ENCODE peak calls at places on chromosomes 16 and 17, in ten cellular contexts. One of them, this sample, is unnamed.

GRCh38 chr17:39801055-39801454 is 63.1 kb downstream of the IKZF3 start:
- DNase-seq in neural crest cell: no peak
- DNase-seq in mesothelial cell of epicardium: no peak
- DNase-seq in AG10803: no peak
- DNase-seq in epithelial cell of esophagus: no peak
- DNase-seq in GM23338: no peak
- DNase-seq in ovary: no peak
- DNase-seq in progenitor cell of endocrine pancreas: no peak
- DNase-seq in A549: no peak
- DNase-seq in MM.1S: no peak
- DNase-seq in this sample: no peak

GRCh38 chr17:63519972-63520882 is 2.9 kb upstream of the KCNH6 start:
- DNase-seq in neural crest cell: no peak
- DNase-seq in mesothelial cell of epicardium: no peak
- DNase-seq in AG10803: no peak
- DNase-seq in epithelial cell of esophagus: no peak
- DNase-seq in GM23338: peak
- DNase-seq in ovary: no peak
- DNase-seq in progenitor cell of endocrine pancreas: no peak
- DNase-seq in A549: peak
- DNase-seq in MM.1S: no peak
- DNase-seq in this sample: no peak

GRCh38 chr16:12252616-12253015 is 276.1 kb downstream of the SNX29 start:
- DNase-seq in neural crest cell: no peak
- DNase-seq in mesothelial cell of epicardium: no peak
- DNase-seq in AG10803: no peak
- DNase-seq in epithelial cell of esophagus: no peak
- DNase-seq in GM23338: no peak
- DNase-seq in ovary: no peak
- DNase-seq in progenitor cell of endocrine pancreas: no peak
- DNase-seq in A549: no peak
- DNase-seq in MM.1S: no peak
- DNase-seq in this sample: no peak

GRCh38 chr17:13320046-13320785 is 281.5 kb downstream of the HS3ST3A1 start:
- DNase-seq in neural crest cell: no peak
- DNase-seq in mesothelial cell of epicardium: no peak
- DNase-seq in AG10803: no peak
- DNase-seq in epithelial cell of esophagus: no peak
- DNase-seq in GM23338: no peak
- DNase-seq in ovary: no peak
- DNase-seq in progenitor cell of endocrine pancreas: no peak
- DNase-seq in A549: no peak
- DNase-seq in MM.1S: no peak
- DNase-seq in this sample: no peak

GRCh38 chr16:57266531-57267268 is 17.8 kb downstream of the PLLP start:
- DNase-seq in neural crest cell: no peak
- DNase-seq in mesothelial cell of epicardium: no peak
- DNase-seq in AG10803: no peak
- DNase-seq in epithelial cell of esophagus: no peak
- DNase-seq in GM23338: no peak
- DNase-seq in ovary: no peak
- DNase-seq in progenitor cell of endocrine pancreas: no peak
- DNase-seq in A549: no peak
- DNase-seq in MM.1S: no peak
- DNase-seq in this sample: peak

GRCh38 chr17:14776791-14777190 is 475.9 kb downstream of the HS3ST3B1 start:
- DNase-seq in neural crest cell: no peak
- DNase-seq in mesothelial cell of epicardium: no peak
- DNase-seq in AG10803: no peak
- DNase-seq in epithelial cell of esophagus: peak
- DNase-seq in GM23338: no peak
- DNase-seq in ovary: no peak
- DNase-seq in progenitor cell of endocrine pancreas: no peak
- DNase-seq in A549: no peak
- DNase-seq in MM.1S: no peak
- DNase-seq in this sample: no peak

GRCh38 chr16:13611596-13611995 is 308.4 kb upstream of the ERCC4 start:
- DNase-seq in neural crest cell: no peak
- DNase-seq in mesothelial cell of epicardium: no peak
- DNase-seq in AG10803: no peak
- DNase-seq in epithelial cell of esophagus: no peak
- DNase-seq in GM23338: no peak
- DNase-seq in ovary: no peak
- DNase-seq in progenitor cell of endocrine pancreas: no peak
- DNase-seq in A549: no peak
- DNase-seq in MM.1S: no peak
- DNase-seq in this sample: no peak

GRCh38 chr17:67544364-67544763 is 167.3 kb downstream of the PITPNC1 start:
- DNase-seq in neural crest cell: no peak
- DNase-seq in mesothelial cell of epicardium: no peak
- DNase-seq in AG10803: no peak
- DNase-seq in epithelial cell of esophagus: no peak
- DNase-seq in GM23338: no peak
- DNase-seq in ovary: no peak
- DNase-seq in progenitor cell of endocrine pancreas: no peak
- DNase-seq in A549: no peak
- DNase-seq in MM.1S: no peak
- DNase-seq in this sample: no peak

GRCh38 chr17:27947005-27947406 is 53.8 kb upstream of the LYRM9 start:
- DNase-seq in neural crest cell: no peak
- DNase-seq in mesothelial cell of epicardium: no peak
- DNase-seq in AG10803: no peak
- DNase-seq in epithelial cell of esophagus: no peak
- DNase-seq in GM23338: no peak
- DNase-seq in ovary: no peak
- DNase-seq in progenitor cell of endocrine pancreas: no peak
- DNase-seq in A549: no peak
- DNase-seq in MM.1S: no peak
- DNase-seq in this sample: no peak

GRCh38 chr17:19533718-19534561 is at the start of gene SLC47A1:
- DNase-seq in neural crest cell: peak
- DNase-seq in mesothelial cell of epicardium: no peak
- DNase-seq in AG10803: no peak
- DNase-seq in epithelial cell of esophagus: peak
- DNase-seq in GM23338: peak
- DNase-seq in ovary: peak
- DNase-seq in progenitor cell of endocrine pancreas: no peak
- DNase-seq in A549: peak
- DNase-seq in MM.1S: peak
- DNase-seq in this sample: peak

GRCh38 chr17:30378191-30378796 is 433 bp upstream of the CPD start:
- DNase-seq in neural crest cell: peak
- DNase-seq in mesothelial cell of epicardium: no peak
- DNase-seq in AG10803: no peak
- DNase-seq in epithelial cell of esophagus: peak
- DNase-seq in GM23338: peak
- DNase-seq in ovary: peak
- DNase-seq in progenitor cell of endocrine pancreas: no peak
- DNase-seq in A549: no peak
- DNase-seq in MM.1S: peak
- DNase-seq in this sample: no peak

GRCh38 chr17:64038331-64039105 is 18.1 kb upstream of the ICAM2 start:
- DNase-seq in neural crest cell: no peak
- DNase-seq in mesothelial cell of epicardium: no peak
- DNase-seq in AG10803: no peak
- DNase-seq in epithelial cell of esophagus: no peak
- DNase-seq in GM23338: no peak
- DNase-seq in ovary: no peak
- DNase-seq in progenitor cell of endocrine pancreas: no peak
- DNase-seq in A549: no peak
- DNase-seq in MM.1S: no peak
- DNase-seq in this sample: no peak

GRCh38 chr17:31527606-31528005 is 136.1 kb downstream of the RAB11FIP4 start:
- DNase-seq in neural crest cell: no peak
- DNase-seq in mesothelial cell of epicardium: no peak
- DNase-seq in AG10803: no peak
- DNase-seq in epithelial cell of esophagus: no peak
- DNase-seq in GM23338: no peak
- DNase-seq in ovary: no peak
- DNase-seq in progenitor cell of endocrine pancreas: no peak
- DNase-seq in A549: no peak
- DNase-seq in MM.1S: no peak
- DNase-seq in this sample: no peak

GRCh38 chr16:47565454-47565853 is 104.3 kb downstream of the PHKB start:
- DNase-seq in neural crest cell: no peak
- DNase-seq in mesothelial cell of epicardium: no peak
- DNase-seq in AG10803: peak
- DNase-seq in epithelial cell of esophagus: peak
- DNase-seq in GM23338: no peak
- DNase-seq in ovary: no peak
- DNase-seq in progenitor cell of endocrine pancreas: no peak
- DNase-seq in A549: peak
- DNase-seq in MM.1S: no peak
- DNase-seq in this sample: no peak

GRCh38 chr17:78684026-78684425 is 98.0 kb downstream of the CYTH1 start:
- DNase-seq in neural crest cell: no peak
- DNase-seq in mesothelial cell of epicardium: no peak
- DNase-seq in AG10803: no peak
- DNase-seq in epithelial cell of esophagus: no peak
- DNase-seq in GM23338: no peak
- DNase-seq in ovary: no peak
- DNase-seq in progenitor cell of endocrine pancreas: no peak
- DNase-seq in A549: no peak
- DNase-seq in MM.1S: no peak
- DNase-seq in this sample: no peak

GRCh38 chr16:55643161-55643970 is 12.4 kb upstream of the SLC6A2 start:
- DNase-seq in neural crest cell: no peak
- DNase-seq in mesothelial cell of epicardium: no peak
- DNase-seq in AG10803: no peak
- DNase-seq in epithelial cell of esophagus: peak
- DNase-seq in GM23338: no peak
- DNase-seq in ovary: no peak
- DNase-seq in progenitor cell of endocrine pancreas: no peak
- DNase-seq in A549: peak
- DNase-seq in MM.1S: no peak
- DNase-seq in this sample: no peak
- TF ChIP-seq CTCF in neural crest cell: no peak
- TF ChIP-seq CTCF in mesothelial cell of epicardium: no peak
- TF ChIP-seq CTCF in AG10803: peak
- TF ChIP-seq CTCF in epithelial cell of esophagus: no peak
- TF ChIP-seq CTCF in GM23338: peak
- TF ChIP-seq CTCF in ovary: no peak
- TF ChIP-seq CTCF in progenitor cell of endocrine pancreas: peak
- TF ChIP-seq CTCF in A549: no peak
- TF ChIP-seq CTCF in MM.1S: no peak
- TF ChIP-seq CTCF in this sample: no peak

GRCh38 chr16:54633943-54634362 is 296.7 kb upstream of the IRX5 start:
- DNase-seq in neural crest cell: peak
- DNase-seq in mesothelial cell of epicardium: no peak
- DNase-seq in AG10803: peak
- DNase-seq in epithelial cell of esophagus: peak
- DNase-seq in GM23338: peak
- DNase-seq in ovary: no peak
- DNase-seq in progenitor cell of endocrine pancreas: no peak
- DNase-seq in A549: peak
- DNase-seq in MM.1S: peak
- DNase-seq in this sample: no peak
- TF ChIP-seq CTCF in neural crest cell: peak
- TF ChIP-seq CTCF in mesothelial cell of epicardium: peak
- TF ChIP-seq CTCF in AG10803: peak
- TF ChIP-seq CTCF in epithelial cell of esophagus: peak
- TF ChIP-seq CTCF in GM23338: peak
- TF ChIP-seq CTCF in ovary: no peak
- TF ChIP-seq CTCF in progenitor cell of endocrine pancreas: peak
- TF ChIP-seq CTCF in A549: peak
- TF ChIP-seq CTCF in MM.1S: peak
- TF ChIP-seq CTCF in this sample: no peak

DNA sequence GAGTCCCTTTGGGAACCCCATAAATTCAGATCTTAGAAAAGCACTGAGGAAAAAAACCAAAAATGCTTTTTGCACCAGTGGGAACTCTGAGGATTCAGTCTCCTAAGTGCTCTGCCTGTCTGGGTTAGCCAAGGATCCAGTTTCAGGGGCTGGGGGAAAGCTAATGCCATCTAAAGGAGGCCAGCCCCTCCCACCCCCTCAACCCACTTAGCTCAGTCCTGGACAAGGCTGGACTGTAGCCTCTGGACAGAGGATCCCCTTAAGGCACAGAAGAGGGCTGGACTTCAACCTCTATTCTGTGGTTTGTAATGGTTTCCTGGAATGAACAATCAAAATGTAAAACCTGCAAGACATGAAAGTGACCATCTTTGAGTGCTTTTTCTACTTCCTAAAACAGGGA is 356.1 kb upstream of the ZFHX3 start:
- DNase-seq in neural crest cell: no peak
- DNase-seq in mesothelial cell of epicardium: no peak
- DNase-seq in AG10803: no peak
- DNase-seq in epithelial cell of esophagus: no peak
- DNase-seq in GM23338: no peak
- DNase-seq in ovary: no peak
- DNase-seq in progenitor cell of endocrine pancreas: no peak
- DNase-seq in A549: no peak
- DNase-seq in MM.1S: no peak
- DNase-seq in this sample: no peak
- TF ChIP-seq CTCF in neural crest cell: no peak
- TF ChIP-seq CTCF in mesothelial cell of epicardium: no peak
- TF ChIP-seq CTCF in AG10803: no peak
- TF ChIP-seq CTCF in epithelial cell of esophagus: no peak
- TF ChIP-seq CTCF in GM23338: no peak
- TF ChIP-seq CTCF in ovary: no peak
- TF ChIP-seq CTCF in progenitor cell of endocrine pancreas: no peak
- TF ChIP-seq CTCF in A549: no peak
- TF ChIP-seq CTCF in MM.1S: no peak
- TF ChIP-seq CTCF in this sample: no peak

GRCh38 chr17:44919885-44920564 is 4.7 kb upstream of the GFAP start:
- DNase-seq in neural crest cell: peak
- DNase-seq in mesothelial cell of epicardium: peak
- DNase-seq in AG10803: peak
- DNase-seq in epithelial cell of esophagus: peak
- DNase-seq in GM23338: peak
- DNase-seq in ovary: peak
- DNase-seq in progenitor cell of endocrine pancreas: peak
- DNase-seq in A549: peak
- DNase-seq in MM.1S: peak
- DNase-seq in this sample: peak

GRCh38 chr17:44922136-44922535 is 6.8 kb upstream of the GFAP start:
- DNase-seq in neural crest cell: no peak
- DNase-seq in mesothelial cell of epicardium: no peak
- DNase-seq in AG10803: no peak
- DNase-seq in epithelial cell of esophagus: no peak
- DNase-seq in GM23338: no peak
- DNase-seq in ovary: peak
- DNase-seq in progenitor cell of endocrine pancreas: no peak
- DNase-seq in A549: no peak
- DNase-seq in MM.1S: no peak
- DNase-seq in this sample: no peak

GRCh38 chr17:44920565-44920940 is 5.3 kb upstream of the GFAP start:
- DNase-seq in neural crest cell: no peak
- DNase-seq in mesothelial cell of epicardium: no peak
- DNase-seq in AG10803: no peak
- DNase-seq in epithelial cell of esophagus: no peak
- DNase-seq in GM23338: no peak
- DNase-seq in ovary: peak
- DNase-seq in progenitor cell of endocrine pancreas: no peak
- DNase-seq in A549: no peak
- DNase-seq in MM.1S: no peak
- DNase-seq in this sample: no peak

GRCh38 chr17:44922746-44923470 is 7.6 kb upstream of the GFAP start:
- DNase-seq in neural crest cell: no peak
- DNase-seq in mesothelial cell of epicardium: no peak
- DNase-seq in AG10803: no peak
- DNase-seq in epithelial cell of esophagus: no peak
- DNase-seq in GM23338: no peak
- DNase-seq in ovary: peak
- DNase-seq in progenitor cell of endocrine pancreas: no peak
- DNase-seq in A549: no peak
- DNase-seq in MM.1S: no peak
- DNase-seq in this sample: no peak

GRCh38 chr17:44921122-44921882 is 6.0 kb upstream of the GFAP start:
- DNase-seq in neural crest cell: no peak
- DNase-seq in mesothelial cell of epicardium: no peak
- DNase-seq in AG10803: no peak
- DNase-seq in epithelial cell of esophagus: no peak
- DNase-seq in GM23338: peak
- DNase-seq in ovary: peak
- DNase-seq in progenitor cell of endocrine pancreas: no peak
- DNase-seq in A549: no peak
- DNase-seq in MM.1S: no peak
- DNase-seq in this sample: no peak
- TF ChIP-seq CTCF in neural crest cell: no peak
- TF ChIP-seq CTCF in mesothelial cell of epicardium: no peak
- TF ChIP-seq CTCF in AG10803: peak
- TF ChIP-seq CTCF in epithelial cell of esophagus: no peak
- TF ChIP-seq CTCF in GM23338: peak
- TF ChIP-seq CTCF in ovary: no peak
- TF ChIP-seq CTCF in progenitor cell of endocrine pancreas: no peak
- TF ChIP-seq CTCF in A549: no peak
- TF ChIP-seq CTCF in MM.1S: no peak
- TF ChIP-seq CTCF in this sample: no peak

This sample was measured in GM13977.